ENCODE peak calls at places on chromosome 1, in five cellular contexts. G is NT2/D1, C is HCT116, N is K562, A is SK-N-SH. L is an unnamed sample.

GRCh38 chr1:154006136-154006535 is 15.6 kb downstream of the RPS27 start:
- DNase-seq in N (no peak), C (no peak), G (no peak), A (no peak), L (no peak)

GRCh38 chr1:54792686-54793282 is 8.3 kb downstream of the TTC22 start:
- DNase-seq in G (no peak), C (no peak), N (no peak), A (peak; percentile 93), L (no peak)

GRCh38 chr1:236148471-236148847 is 6.1 kb downstream of the GPR137B start:
- DNase-seq in N (no peak), C (no peak), G (no peak), A (no peak), L (no peak)

GRCh38 chr1:244361764-244362473 is 89.8 kb downstream of the ADSS2 start:
- DNase-seq in N (no peak), A (no peak), G (peak; percentile 96), C (no peak), L (no peak)

GRCh38 chr1:93963585-93963984 is 54.4 kb upstream of the GCLM start:
- DNase-seq in A (no peak), N (no peak), C (no peak), G (no peak), L (no peak)

GRCh38 chr1:4063516-4063915 is 163.4 kb upstream of the C1orf174 start:
- DNase-seq in C (no peak), A (no peak), N (no peak), G (no peak), L (no peak)

GRCh38 chr1:185393205-185393604 is 76.2 kb upstream of the IVNS1ABP start:
- DNase-seq in G (no peak), N (no peak), A (no peak), C (no peak), L (no peak)

GRCh38 chr1:30321996-30322858 is 401.2 kb downstream of the MATN1 start:
- DNase-seq in N (no peak), C (no peak), A (no peak), G (no peak), L (peak; percentile 26)

DNA sequence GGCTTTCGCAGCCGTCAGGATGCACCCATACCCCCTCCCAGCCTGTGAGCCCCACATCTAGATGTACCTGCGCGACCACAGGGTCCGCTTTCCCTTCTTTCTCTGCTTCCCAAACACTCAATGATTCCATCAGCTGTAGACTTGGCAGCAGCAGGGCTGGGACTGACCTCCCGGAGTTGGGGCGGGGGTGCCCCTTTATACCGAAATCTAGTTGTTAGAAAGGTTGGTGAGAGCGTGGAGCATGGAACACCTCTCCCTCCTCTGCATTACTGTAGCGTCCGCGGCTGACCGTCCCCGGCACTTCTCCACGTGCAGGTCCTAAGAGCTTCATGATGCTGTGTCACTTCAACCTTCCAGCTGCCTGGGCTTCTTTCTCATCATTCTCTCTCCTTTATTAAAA is 21.1 kb upstream of the ACTRT2 start:
- DNase-seq in C (no peak), N (no peak), G (no peak), A (no peak), L (no peak)
- TF ChIP-seq YY1 in C (no peak), N (no peak), G (no peak), A (no peak), L (no peak)

GRCh38 chr1:226655251-226656163 is 83.6 kb downstream of the ITPKB start:
- DNase-seq in G (no peak), A (no peak), N (no peak), C (no peak), L (no peak)
- TF ChIP-seq YY1 in G (no peak), A (no peak), N (no peak), C (no peak), L (no peak)

GRCh38 chr1:161722406-161722805 is 1.1 kb downstream of the FCRLB start:
- DNase-seq in C (no peak), N (no peak), A (no peak), G (no peak), L (no peak)

GRCh38 chr1:161720956-161721737 is at the start of gene FCRLB:
- DNase-seq in G (no peak), N (no peak), C (no peak), A (no peak), L (no peak)

GRCh38 chr1:161720341-161720887 is 930 bp upstream of the FCRLB start:
- DNase-seq in G (no peak), N (no peak), A (no peak), C (no peak), L (no peak)

GRCh38 chr1:161723459-161724149 is 2.3 kb downstream of the FCRLB start:
- DNase-seq in N (no peak), A (no peak), C (no peak), G (no peak), L (no peak)

DNA sequence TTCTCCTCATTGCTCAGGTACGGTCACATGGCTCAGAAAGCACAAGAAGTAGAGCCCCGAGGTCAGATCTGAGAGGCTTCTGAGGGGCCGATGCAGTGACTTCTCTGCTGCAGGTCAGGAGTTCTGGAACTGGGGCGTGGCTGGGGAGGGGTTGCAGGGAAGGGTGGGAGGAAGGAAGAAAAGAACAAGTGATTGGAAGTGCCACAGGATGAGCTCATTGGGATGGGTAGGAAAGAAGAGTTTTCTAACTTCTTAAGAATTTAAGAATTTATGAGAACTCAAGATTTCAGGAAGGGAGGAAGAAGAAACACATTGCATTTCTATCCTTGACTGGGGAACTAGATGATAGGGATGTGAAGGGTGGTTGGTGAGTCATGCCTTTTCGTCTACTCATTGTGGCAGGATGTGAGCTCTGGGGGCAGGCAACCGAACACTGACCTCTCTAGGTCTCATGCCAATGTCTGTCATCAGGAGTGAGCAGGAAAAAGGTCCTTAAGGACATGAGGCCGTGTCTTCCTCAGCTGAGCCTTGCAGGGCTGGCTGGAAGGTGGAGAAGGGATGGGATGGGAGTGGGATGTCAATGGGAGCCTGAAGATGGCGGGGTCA is 497 bp downstream of the FCRLB start:
- DNase-seq in C (no peak), A (no peak), G (no peak), N (peak; percentile 69), L (no peak)
- TF ChIP-seq YY1 in C (no peak), A (no peak), G (no peak), N (no peak), L (no peak)

DNA sequence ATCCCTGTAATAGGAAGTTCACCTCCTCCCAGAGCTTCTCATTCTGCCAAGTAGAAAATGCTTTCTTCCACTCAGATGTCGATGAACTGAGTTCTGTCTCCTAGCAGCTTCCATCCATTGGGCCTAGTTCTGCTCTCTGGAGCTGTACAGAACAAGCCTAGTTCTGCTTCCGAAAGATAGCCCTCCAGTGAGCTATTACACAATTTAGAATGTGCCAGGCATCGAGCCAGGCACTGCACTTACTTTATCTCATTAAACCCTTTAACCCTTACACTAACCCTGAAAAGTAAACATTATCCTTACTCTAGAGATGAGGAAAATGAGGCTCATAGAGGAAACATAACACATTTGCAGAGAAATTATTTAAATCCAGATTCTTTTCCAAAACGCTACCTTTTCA is 20.7 kb downstream of the COA7 start:
- DNase-seq in G (no peak), A (no peak), C (no peak), N (no peak), L (no peak)
- TF ChIP-seq YY1 in G (no peak), A (no peak), C (no peak), N (no peak), L (no peak)

GRCh38 chr1:17002524-17002902 is 9.2 kb downstream of the ATP13A2 start:
- DNase-seq in N (no peak), C (no peak), G (no peak), A (peak; percentile 12), L (no peak)
- TF ChIP-seq YY1 in N (no peak), C (no peak), G (no peak), A (no peak), L (no peak)

L was measured in H1.